ENCODE peak calls at places on chromosomes 3 and 15, in eight cellular contexts. F, G, I, W, P, E, Y and A are unnamed samples.

GRCh38 chr15:60110909-60111308 is 106.8 kb downstream of the FOXB1 start:
- DNase-seq in I (no peak), F (no peak), G (no peak), P (no peak), W (no peak), Y (no peak), E (no peak), A (no peak)

GRCh38 chr3:32820971-32821685 is 3.3 kb downstream of the TRIM71 start:
- DNase-seq in Y (no peak), E (no peak), P (no peak), I (no peak), W (no peak), G (no peak), F (no peak), A (no peak)

GRCh38 chr15:59885832-59886231 is 118.3 kb upstream of the FOXB1 start:
- DNase-seq in W (no peak), G (no peak), Y (peak), I (no peak), P (no peak), F (no peak), E (peak), A (peak)

GRCh38 chr15:85950101-85950500 is 129.6 kb upstream of the AGBL1 start:
- DNase-seq in G (no peak), W (no peak), P (no peak), I (no peak), F (no peak), E (no peak), Y (no peak), A (no peak)

GRCh38 chr3:86948840-86949239 is 42.1 kb downstream of the VGLL3 start:
- DNase-seq in E (no peak), P (no peak), I (peak), Y (no peak), W (no peak), F (no peak), G (peak), A (no peak)

GRCh38 chr15:82870727-82871576 is 61.5 kb downstream of the WHAMM start:
- DNase-seq in E (no peak), W (no peak), Y (no peak), P (no peak), F (no peak), G (no peak), I (no peak), A (no peak)

GRCh38 chr3:134375542-134376384 is 1.5 kb upstream of the AMOTL2 start:
- DNase-seq in F (no peak), W (no peak), Y (no peak), P (no peak), E (no peak), I (no peak), G (no peak), A (no peak)

GRCh38 chr15:93973287-93973686 is 258.1 kb upstream of the MCTP2 start:
- DNase-seq in G (no peak), E (no peak), Y (no peak), F (no peak), W (no peak), P (no peak), I (no peak), A (no peak)

GRCh38 chr3:108185536-108185935 is 36.7 kb downstream of the IFT57 start:
- DNase-seq in F (no peak), G (no peak), W (no peak), I (no peak), E (no peak), P (no peak), Y (no peak), A (no peak)

GRCh38 chr3:4996223-4996765 is 17.1 kb downstream of the BHLHE40 start:
- DNase-seq in Y (no peak), I (no peak), E (no peak), W (no peak), P (no peak), F (no peak), G (no peak), A (no peak)